ENCODE peak calls at places on chromosomes 13 and 19, in four cellular contexts. K, A, B and C are unnamed samples.

GRCh38 chr13:70098669-70099068 is 9.0 kb upstream of the ATXN8OS start:
- DNase-seq in K (no peak), A (no peak), B (no peak), C (no peak)

GRCh38 chr13:22102237-22102636 is 431.4 kb downstream of the FGF9 start:
- DNase-seq in K (no peak), A (no peak), B (no peak), C (no peak)

GRCh38 chr13:60583911-60584753 is 187.1 kb downstream of the TDRD3 start:
- DNase-seq in K (no peak), A (no peak), B (no peak), C (no peak)

GRCh38 chr19:41299046-41299754 is 10.8 kb upstream of the CCDC97 start:
- DNase-seq in K (no peak), A (no peak), B (peak; percentile 66), C (no peak)

GRCh38 chr19:11197291-11198174 is at the start of gene KANK2:
- DNase-seq in K (peak; percentile 68), A (peak; percentile 95), B (peak; percentile 89), C (peak; percentile 84)

GRCh38 chr19:34365463-34366401 is 736 bp downstream of the GPI start:
- DNase-seq in K (no peak), A (peak; percentile 71), B (peak; percentile 55), C (peak; percentile 59)

GRCh38 chr19:18488403-18488723 is 33.5 kb downstream of the ELL start:
- DNase-seq in K (no peak), A (no peak), B (no peak), C (no peak)

GRCh38 chr13:61812286-61812685 is 396.6 kb upstream of the PCDH20 start:
- DNase-seq in K (no peak), A (no peak), B (no peak), C (no peak)

GRCh38 chr19:49408816-49409440 is 14.3 kb downstream of the PTH2 start:
- DNase-seq in K (no peak), A (no peak), B (no peak), C (no peak)

GRCh38 chr19:48896191-48896720 is 2.3 kb downstream of the TULP2 start:
- DNase-seq in K (no peak), A (peak; percentile 59), B (peak; percentile 72), C (no peak)

GRCh38 chr19:42122691-42123607 is 9.3 kb downstream of the POU2F2 start:
- DNase-seq in K (no peak), A (no peak), B (no peak), C (no peak)

GRCh38 chr19:18975011-18975410 is 34.0 kb upstream of the HOMER3 start:
- DNase-seq in K (no peak), A (no peak), B (no peak), C (no peak)

GRCh38 chr13:59247166-59247565 is 916.6 kb downstream of the DIAPH3 start:
- DNase-seq in K (no peak), A (peak; percentile 29), B (peak; percentile 45), C (peak; percentile 42)

GRCh38 chr13:21694831-21695230 is 24.0 kb downstream of the FGF9 start:
- DNase-seq in K (no peak), A (no peak), B (no peak), C (no peak)

GRCh38 chr19:54400913-54401312 is 14.4 kb upstream of the TTYH1 start:
- DNase-seq in K (no peak), A (no peak), B (no peak), C (no peak)

GRCh38 chr19:44718441-44719261 is 19.7 kb downstream of the CEACAM16 start:
- DNase-seq in K (peak; percentile 98), A (peak; percentile 78), B (peak; percentile 74), C (peak; percentile 84)

GRCh38 chr13:27662738-27663470 is 41.2 kb downstream of the POLR1D start:
- DNase-seq in K (peak; percentile 25), A (no peak), B (no peak), C (peak; percentile 77)

GRCh38 chr13:44540761-44541434 is 35.2 kb downstream of the TSC22D1 start:
- DNase-seq in K (no peak), A (no peak), B (no peak), C (no peak)

GRCh38 chr13:109427695-109428094 is 358.7 kb downstream of the IRS2 start:
- DNase-seq in K (no peak), A (no peak), B (no peak), C (no peak)

GRCh38 chr19:13260883-13261653 is 110.9 kb downstream of the IER2 start:
- DNase-seq in K (no peak), A (no peak), B (no peak), C (peak; percentile 89)

GRCh38 chr19:3178973-3179738 is 587 bp downstream of the S1PR4 start:
- DNase-seq in K (no peak), A (peak; percentile 34), B (no peak), C (no peak)

GRCh38 chr13:23460921-23461320 is 27.4 kb upstream of the SACS start:
- DNase-seq in K (no peak), A (no peak), B (no peak), C (no peak)

GRCh38 chr19:9913237-9914000 is 22.9 kb downstream of the OLFM2 start:
- DNase-seq in K (no peak), A (no peak), B (no peak), C (no peak)

GRCh38 chr13:95882121-95882520 is 171.1 kb downstream of the UGGT2 start:
- DNase-seq in K (no peak), A (no peak), B (no peak), C (peak; percentile 37)

GRCh38 chr13:30388401-30389283 is 33.7 kb upstream of the UBE2L5 start:
- DNase-seq in K (no peak), A (no peak), B (no peak), C (no peak)

GRCh38 chr19:2532252-2533071 is 56.5 kb downstream of the GADD45B start:
- DNase-seq in K (no peak), A (no peak), B (no peak), C (no peak)

GRCh38 chr19:5166262-5166661 is 174.3 kb downstream of the PTPRS start:
- DNase-seq in K (peak; percentile 66), A (no peak), B (no peak), C (no peak)

GRCh38 chr13:32946558-32946957 is 69.7 kb upstream of the KL start:
- DNase-seq in K (no peak), A (no peak), B (no peak), C (no peak)

GRCh38 chr13:32951580-32951979 is 64.6 kb upstream of the KL start:
- DNase-seq in K (no peak), A (no peak), B (no peak), C (no peak)

GRCh38 chr13:32947886-32948285 is 68.3 kb upstream of the KL start:
- DNase-seq in K (no peak), A (no peak), B (no peak), C (no peak)

DNA sequence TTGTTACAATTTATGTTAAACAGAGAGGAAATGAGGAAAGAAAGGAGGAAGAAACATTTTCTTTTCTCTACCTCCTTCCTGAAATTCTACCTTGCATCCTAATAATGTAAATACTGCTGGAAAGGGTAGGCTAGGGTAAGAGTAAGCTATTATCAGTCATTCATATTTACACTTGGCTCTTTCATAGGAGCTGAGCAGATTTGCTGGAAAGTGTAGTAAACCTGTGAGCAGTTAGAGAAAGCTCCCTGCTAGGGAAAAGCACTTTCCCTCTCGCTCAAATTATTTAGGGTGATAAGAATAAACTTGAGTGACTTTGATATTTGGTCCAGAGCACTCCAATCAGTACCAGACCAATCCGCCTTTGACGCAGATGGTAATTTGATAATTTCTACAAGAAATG is 68.8 kb upstream of the KL start:
- DNase-seq in K (no peak), A (no peak), B (no peak), C (no peak)
- H3K4me1 ChIP-seq in K (no peaks in the 10 kb centered on the region), A (no peaks in the 10 kb centered on the region), B (no peaks in the 10 kb centered on the region), C (no peaks in the 10 kb centered on the region)

GRCh38 chr13:91576590-91576989 is 178.2 kb downstream of the GPC5 start:
- DNase-seq in K (peak; percentile 1), A (peak; percentile 29), B (no peak), C (no peak)

GRCh38 chr13:91572944-91573535 is 174.6 kb downstream of the GPC5 start:
- DNase-seq in K (no peak), A (no peak), B (no peak), C (no peak)

GRCh38 chr13:91571681-91572080 is 173.3 kb downstream of the GPC5 start:
- DNase-seq in K (no peak), A (no peak), B (no peak), C (no peak)

GRCh38 chr13:91574756-91575155 is 176.3 kb downstream of the GPC5 start:
- DNase-seq in K (no peak), A (no peak), B (no peak), C (no peak)

DNA sequence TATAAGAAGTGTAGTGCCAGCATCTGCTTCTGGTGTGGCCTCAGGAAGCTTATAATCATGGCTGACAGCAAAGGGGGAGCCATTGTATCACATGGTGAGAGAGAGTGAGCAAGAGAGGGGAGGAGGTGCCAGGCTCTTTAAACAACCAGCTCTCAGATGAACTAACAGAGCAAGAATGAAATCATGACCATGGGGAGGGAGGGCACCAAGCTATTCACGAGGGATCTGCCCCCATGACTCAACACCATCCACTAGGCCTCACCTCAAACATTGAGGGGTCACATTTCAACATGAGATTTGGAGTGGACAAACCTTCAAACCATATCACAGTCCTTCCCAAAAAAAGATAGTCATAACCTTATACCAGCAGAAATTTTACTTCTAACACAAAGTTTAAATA is 174.0 kb downstream of the GPC5 start:
- DNase-seq in K (no peak), A (no peak), B (no peak), C (no peak)
- H3K4me3 ChIP-seq in K (no peak overlapping the region), A (no peak overlapping the region), B (no peak overlapping the region), C (no peak overlapping the region)

DNA sequence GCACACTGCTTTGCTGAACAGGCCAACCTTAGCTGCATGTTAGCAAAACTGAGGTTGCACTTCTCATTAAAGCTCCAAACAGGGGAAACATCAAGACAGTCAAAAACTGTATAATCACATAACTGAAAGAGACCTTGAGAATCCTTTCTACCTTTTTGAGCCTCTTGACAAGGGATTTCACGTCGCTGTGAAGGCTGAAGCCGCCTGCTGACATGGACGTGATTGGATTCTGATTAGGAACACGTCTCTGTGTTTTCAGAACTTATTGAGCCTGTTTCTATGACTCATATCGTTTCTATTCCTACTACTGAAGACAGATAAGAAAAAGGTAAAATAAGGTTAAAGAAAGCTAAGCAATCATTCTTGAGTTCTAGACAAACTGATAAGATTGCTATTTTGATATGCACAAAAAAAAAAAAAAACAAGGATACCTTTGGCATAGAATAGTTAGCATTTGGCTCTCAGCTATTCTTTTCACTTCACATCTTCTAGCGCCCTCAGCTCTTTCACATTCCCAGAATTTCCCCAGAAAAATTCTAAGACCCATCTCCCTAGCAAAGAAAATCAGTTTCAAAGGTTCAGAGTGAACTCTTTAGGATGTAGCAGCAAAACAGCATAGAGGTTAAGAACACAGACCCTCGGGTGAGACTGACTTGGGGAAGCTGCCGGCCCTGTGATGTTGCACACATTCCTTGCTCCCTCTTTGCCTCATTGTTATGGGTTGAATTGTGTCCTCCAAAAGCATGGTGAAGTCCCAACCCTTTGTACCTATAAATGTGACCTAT is 81.6 kb downstream of the DOCK9 start:
- DNase-seq in K (no peak), A (no peak), B (no peak), C (no peak)
- H3K4me1 ChIP-seq in K (no peaks in the 10 kb centered on the region), A (peaks cover 6% of the 10 kb centered on the region), B (peaks cover 9% of the 10 kb centered on the region), C (no peaks in the 10 kb centered on the region)

GRCh38 chr19:47004012-47004465 is 15.6 kb upstream of the NPAS1 start:
- DNase-seq in K (no peak), A (no peak), B (no peak), C (no peak)
- H3K4me3 ChIP-seq in K (peak overlapping the region; percentile 61), A (no peak overlapping the region), B (no peak overlapping the region), C (no peak overlapping the region)

DNA sequence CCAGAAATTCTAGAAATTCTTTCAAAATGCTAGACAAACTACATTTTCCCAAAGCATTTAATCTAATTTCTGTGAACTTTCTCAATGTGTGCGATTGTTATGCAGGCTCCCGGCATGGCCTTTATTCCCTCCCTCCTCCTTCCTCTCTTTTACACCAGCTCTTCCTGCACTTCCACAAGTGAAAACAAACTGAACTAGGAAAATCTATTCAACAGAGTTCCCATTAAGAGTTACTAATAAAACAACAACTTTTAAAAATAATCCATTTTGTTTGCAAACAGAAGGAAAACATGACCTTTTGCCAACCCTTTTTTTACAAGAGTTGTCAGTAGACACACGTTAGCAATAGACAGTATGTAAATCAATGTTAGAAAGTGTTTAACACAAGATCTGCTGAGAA is 98.2 kb downstream of the FOXO1 start:
- DNase-seq in K (no peak), A (no peak), B (no peak), C (no peak)
- H3K4me1 ChIP-seq in K (peaks cover 99% of the 10 kb centered on the region), A (peaks cover 21% of the 10 kb centered on the region), B (peaks cover 53% of the 10 kb centered on the region), C (peaks cover 32% of the 10 kb centered on the region)